ENCODE peak calls at places on chromosomes 3 and 15, in seven cellular contexts. V, P, Y, I, X, E and T are unnamed samples.

GRCh38 chr3:73385538-73385937 is 239.2 kb downstream of the PDZRN3 start:
- DNase-seq in V (no peak), P (no peak), Y (no peak), I (no peak), X (no peak), E (no peak), T (no peak)

GRCh38 chr3:42490243-42490642 is 12.2 kb upstream of the VIPR1 start:
- DNase-seq in V (no peak), P (no peak), Y (peak; percentile 36), I (peak; percentile 90), X (no peak), E (peak; percentile 68), T (peak; percentile 76)

GRCh38 chr3:179971280-179971679 is 65.5 kb downstream of the PEX5L start:
- DNase-seq in V (peak; percentile 46), P (no peak), Y (no peak), I (no peak), X (no peak), E (no peak), T (no peak)

GRCh38 chr3:38577089-38578080 is 72.1 kb downstream of the SCN5A start:
- DNase-seq in V (no peak), P (no peak), Y (no peak), I (no peak), X (no peak), E (peak; percentile 71), T (peak; percentile 66)

GRCh38 chr15:68700395-68701123 is 120.1 kb downstream of the ANP32A start:
- DNase-seq in V (peak; percentile 86), P (peak; percentile 16), Y (peak; percentile 81), I (no peak), X (no peak), E (no peak), T (peak; percentile 82)

GRCh38 chr3:10810376-10810775 is 5.7 kb upstream of the SLC6A11 start:
- DNase-seq in V (no peak), P (no peak), Y (no peak), I (no peak), X (no peak), E (no peak), T (no peak)

GRCh38 chr3:175266993-175267960 is 408.1 kb downstream of the NAALADL2 start:
- DNase-seq in V (no peak), P (no peak), Y (no peak), I (no peak), X (no peak), E (no peak), T (no peak)

GRCh38 chr3:123290962-123291361 is 89.2 kb downstream of the SEC22A start:
- DNase-seq in V (no peak), P (no peak), Y (no peak), I (no peak), X (no peak), E (peak; percentile 77), T (no peak)

GRCh38 chr15:60575995-60576394 is 97.1 kb upstream of the ICE2 start:
- DNase-seq in V (no peak), P (no peak), Y (no peak), I (no peak), X (no peak), E (no peak), T (no peak)

GRCh38 chr15:78082106-78082742 is 4.7 kb upstream of the TBC1D2B start:
- DNase-seq in V (no peak), P (no peak), Y (peak; percentile 34), I (no peak), X (no peak), E (peak; percentile 26), T (no peak)

GRCh38 chr3:60323651-60324050 is 927.6 kb downstream of the FHIT start:
- DNase-seq in V (no peak), P (no peak), Y (no peak), I (no peak), X (no peak), E (no peak), T (no peak)

GRCh38 chr3:45123841-45124269 is 22.3 kb downstream of the CDCP1 start:
- DNase-seq in V (no peak), P (no peak), Y (no peak), I (peak; percentile 44), X (no peak), E (no peak), T (no peak)

GRCh38 chr3:130390079-130390478 is 44.6 kb downstream of the COL6A5 start:
- DNase-seq in V (no peak), P (no peak), Y (no peak), I (no peak), X (no peak), E (no peak), T (no peak)

GRCh38 chr15:42002333-42002732 is 18.5 kb downstream of the PLA2G4E start:
- DNase-seq in V (no peak), P (no peak), Y (no peak), I (no peak), X (no peak), E (no peak), T (no peak)

GRCh38 chr3:196673632-196674031 is 34.1 kb downstream of the NRROS start:
- DNase-seq in V (no peak), P (no peak), Y (no peak), I (no peak), X (no peak), E (no peak), T (no peak)

GRCh38 chr3:135248217-135248616 is 453.2 kb downstream of the EPHB1 start:
- DNase-seq in V (no peak), P (no peak), Y (no peak), I (no peak), X (no peak), E (no peak), T (no peak)

GRCh38 chr3:188217681-188218080 is 63.7 kb downstream of the LPP start:
- DNase-seq in V (no peak), P (no peak), Y (no peak), I (no peak), X (no peak), E (no peak), T (no peak)

GRCh38 chr3:112074616-112075497 is 11.3 kb upstream of the C3orf52 start:
- DNase-seq in V (no peak), P (no peak), Y (peak; percentile 55), I (peak; percentile 94), X (peak; percentile 64), E (no peak), T (no peak)

GRCh38 chr3:179179979-179180758 is 32.0 kb downstream of the PIK3CA start:
- DNase-seq in V (no peak), P (no peak), Y (no peak), I (no peak), X (peak; percentile 33), E (no peak), T (no peak)

GRCh38 chr3:14019459-14019858 is 105.2 kb downstream of the CHCHD4 start:
- DNase-seq in V (no peak), P (no peak), Y (no peak), I (peak; percentile 10), X (no peak), E (no peak), T (no peak)

GRCh38 chr3:147360936-147361670 is 45.2 kb downstream of the ZIC4 start:
- DNase-seq in V (no peak), P (no peak), Y (no peak), I (no peak), X (peak; percentile 42), E (no peak), T (no peak)

GRCh38 chr3:84547971-84548970 is 410.5 kb upstream of the CADM2 start:
- DNase-seq in V (peak; percentile 65), P (peak; percentile 8), Y (peak; percentile 9), I (peak; percentile 68), X (peak; percentile 33), E (no peak), T (no peak)

GRCh38 chr3:129529436-129530210 is 1.2 kb downstream of the RHO start:
- DNase-seq in V (no peak), P (no peak), Y (no peak), I (no peak), X (no peak), E (no peak), T (no peak)

GRCh38 chr15:81068516-81068915 is 65.6 kb upstream of the CFAP161 start:
- DNase-seq in V (no peak), P (no peak), Y (no peak), I (no peak), X (no peak), E (no peak), T (no peak)

GRCh38 chr3:72041531-72041930 is 256.6 kb upstream of the PROK2 start:
- DNase-seq in V (peak; percentile 44), P (no peak), Y (no peak), I (no peak), X (no peak), E (no peak), T (no peak)

GRCh38 chr15:70528270-70528706 is 235.1 kb downstream of the UACA start:
- DNase-seq in V (no peak), P (no peak), Y (no peak), I (no peak), X (peak; percentile 67), E (no peak), T (peak; percentile 59)

GRCh38 chr15:25397110-25397509 is 41.7 kb downstream of the UBE3A start:
- DNase-seq in V (no peak), P (no peak), Y (no peak), I (no peak), X (no peak), E (no peak), T (no peak)

GRCh38 chr15:72838311-72838731 is 54.8 kb upstream of the ADPGK start:
- DNase-seq in V (peak; percentile 7), P (no peak), Y (no peak), I (no peak), X (no peak), E (no peak), T (no peak)

GRCh38 chr3:66747251-66747650 is 246.4 kb upstream of the LRIG1 start:
- DNase-seq in V (no peak), P (no peak), Y (no peak), I (no peak), X (no peak), E (no peak), T (no peak)

GRCh38 chr15:29087521-29088285 is 181.9 kb downstream of the NSMCE3 start:
- DNase-seq in V (no peak), P (no peak), Y (no peak), I (no peak), X (no peak), E (no peak), T (no peak)

GRCh38 chr15:66101715-66102395 is 151.7 kb downstream of the MEGF11 start:
- DNase-seq in V (no peak), P (no peak), Y (no peak), I (no peak), X (no peak), E (no peak), T (no peak)